ENCODE peak calls at places on chromosome 17, in eight cellular contexts. H is T-helper 1 cell; K is SW480; C is CD8-positive, alpha-beta memory T cell; P is CD4-positive, alpha-beta T cell; R is HL-60; J is Panc1; E is lung. M is an unnamed sample.

GRCh38 chr17:37274432-37274831 is 101.4 kb upstream of the C17orf78 start:
- DNase-seq in C (no peak), R (no peak), J (no peak), P (no peak), H (no peak), K (no peak), E (no peak), M (no peak)

GRCh38 chr17:67784364-67785121 is 40.8 kb upstream of the BPTF start:
- DNase-seq in C (no peak), J (no peak), R (peak), P (no peak), K (no peak), H (no peak), E (no peak), M (no peak)

GRCh38 chr17:9324864-9325263 is 250.8 kb downstream of the STX8 start:
- DNase-seq in K (no peak), J (no peak), E (no peak), H (no peak), P (no peak), R (no peak), C (no peak), M (no peak)

GRCh38 chr17:63519972-63520882 is 2.9 kb upstream of the KCNH6 start:
- DNase-seq in P (no peak), C (no peak), R (no peak), K (peak), J (no peak), H (no peak), E (no peak), M (no peak)

GRCh38 chr17:75524971-75525805 is at the start of gene LLGL2:
- DNase-seq in H (peak), R (peak), K (peak), P (peak), C (peak), J (no peak), E (peak), M (no peak)

GRCh38 chr17:65455972-65456343 is 105.5 kb downstream of the AXIN2 start:
- DNase-seq in K (peak), H (no peak), E (peak), C (peak), J (peak), P (peak), R (no peak), M (no peak)

GRCh38 chr17:57612202-57613071 is 132.7 kb downstream of the CCDC182 start:
- DNase-seq in R (no peak), C (peak), K (peak), E (no peak), J (no peak), H (no peak), P (no peak), M (no peak)

GRCh38 chr17:57806083-57806830 is 43.6 kb downstream of the MRPS23 start:
- DNase-seq in K (no peak), P (no peak), E (no peak), J (no peak), R (no peak), H (no peak), C (no peak), M (no peak)

GRCh38 chr17:68461589-68461988 is 4.3 kb upstream of the WIPI1 start:
- DNase-seq in R (no peak), E (no peak), H (no peak), P (no peak), J (no peak), K (peak), C (no peak), M (no peak)

GRCh38 chr17:77602062-77602746 is 356.3 kb upstream of the TNRC6C start:
- DNase-seq in K (peak), C (no peak), H (no peak), E (no peak), P (no peak), R (no peak), J (no peak), M (no peak)

GRCh38 chr17:32350662-32351418 is 883 bp downstream of the ZNF207 start:
- DNase-seq in C (peak), J (peak), K (peak), P (no peak), R (peak), H (peak), E (peak), M (no peak)

M was measured in SK-N-MC.